ENCODE peak calls at places on chromosomes 2 and 18, in five cellular contexts. D is K562, J is HepG2, Y is GM12878, P is H1. V is an unnamed sample.

GRCh38 chr2:118310016-118310877 is 222.0 kb downstream of the INSIG2 start:
- DNase-seq in D (peak), J (no peak), Y (no peak), P (peak), V (peak)

GRCh38 chr2:60965514-60965815 is 52.1 kb upstream of the PEX13 start:
- DNase-seq in D (no peak), J (no peak), Y (no peak), P (no peak), V (no peak)

GRCh38 chr2:226796840-226797288 is 2.8 kb downstream of the IRS1 start:
- DNase-seq in D (no peak), J (no peak), Y (no peak), P (no peak), V (peak)

GRCh38 chr2:218256612-218257350 is 4.0 kb upstream of the GPBAR1 start:
- DNase-seq in D (no peak), J (no peak), Y (no peak), P (no peak), V (no peak)

GRCh38 chr2:22628183-22628582 is 756.8 kb upstream of the KLHL29 start:
- DNase-seq in D (no peak), J (no peak), Y (no peak), P (no peak), V (no peak)

GRCh38 chr2:97849881-97850540 is 136.6 kb downstream of the ZAP70 start:
- DNase-seq in D (peak), J (no peak), Y (peak), P (no peak), V (no peak)

GRCh38 chr2:227280895-227281294 is 44.2 kb upstream of the MFF start:
- DNase-seq in D (no peak), J (no peak), Y (no peak), P (no peak), V (no peak)

GRCh38 chr2:142843731-142844130 is 33.7 kb upstream of the KYNU start:
- DNase-seq in D (no peak), J (no peak), Y (no peak), P (no peak), V (no peak)

DNA sequence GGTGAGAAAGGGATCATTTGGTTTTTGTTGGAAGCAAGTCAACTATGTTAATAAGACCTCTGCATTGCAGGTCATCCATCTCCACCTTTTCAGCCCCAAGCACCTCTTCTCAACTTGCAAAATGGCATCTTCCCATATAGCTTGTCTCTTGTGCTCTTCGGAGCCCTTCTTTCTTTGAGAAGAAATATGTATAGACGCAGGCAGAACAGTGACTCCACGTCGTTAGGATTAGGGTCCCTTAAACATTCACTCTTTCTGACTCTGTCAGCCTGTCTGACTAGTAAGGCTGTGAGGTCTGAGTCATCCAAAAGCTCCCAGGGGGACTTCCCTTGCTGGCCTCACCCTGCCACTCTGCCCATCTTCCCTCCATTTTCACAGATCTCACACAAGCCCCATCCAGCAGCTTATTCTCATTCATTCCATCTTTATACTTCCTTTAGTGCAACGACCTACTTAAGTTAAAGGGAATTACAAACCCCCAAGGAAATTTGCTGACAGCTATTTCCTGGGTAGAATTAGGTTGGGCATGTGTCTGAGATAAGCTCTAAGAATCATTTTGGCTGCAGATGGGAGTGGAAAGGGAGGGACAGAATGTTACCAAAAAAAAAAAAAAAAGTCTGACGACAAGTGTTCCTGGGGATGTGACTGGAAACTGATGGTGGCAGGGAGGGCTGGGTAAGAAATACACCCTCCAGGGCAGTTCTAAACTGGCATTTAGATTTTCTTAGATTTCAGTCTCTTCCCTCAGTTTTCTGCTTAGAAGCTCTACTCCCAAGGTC is 37.7 kb upstream of the MEX3C start:
- DNase-seq in D (no peak), J (no peak), Y (no peak), P (no peak), V (no peak)
- TF ChIP-seq CREB1 in D (no peak), J (no peak), Y (no peak), P (no peak), V (no peak)

GRCh38 chr2:9228781-9229469 is 22.3 kb downstream of the ASAP2 start:
- DNase-seq in D (no peak), J (no peak), Y (no peak), P (peak), V (no peak)

GRCh38 chr2:9228088-9228751 is 21.6 kb downstream of the ASAP2 start:
- DNase-seq in D (no peak), J (no peak), Y (no peak), P (peak), V (no peak)

GRCh38 chr2:9229470-9229820 is 22.8 kb downstream of the ASAP2 start:
- DNase-seq in D (no peak), J (no peak), Y (no peak), P (no peak), V (no peak)

GRCh38 chr2:9225806-9226205 is 19.2 kb downstream of the ASAP2 start:
- DNase-seq in D (no peak), J (no peak), Y (no peak), P (peak), V (no peak)

GRCh38 chr2:9226458-9227380 is 20.1 kb downstream of the ASAP2 start:
- DNase-seq in D (no peak), J (no peak), Y (no peak), P (peak), V (no peak)
- TF ChIP-seq SP1 in D (no peak), J (no peak), Y (no peak), P (no peak), V (no peak)

DNA sequence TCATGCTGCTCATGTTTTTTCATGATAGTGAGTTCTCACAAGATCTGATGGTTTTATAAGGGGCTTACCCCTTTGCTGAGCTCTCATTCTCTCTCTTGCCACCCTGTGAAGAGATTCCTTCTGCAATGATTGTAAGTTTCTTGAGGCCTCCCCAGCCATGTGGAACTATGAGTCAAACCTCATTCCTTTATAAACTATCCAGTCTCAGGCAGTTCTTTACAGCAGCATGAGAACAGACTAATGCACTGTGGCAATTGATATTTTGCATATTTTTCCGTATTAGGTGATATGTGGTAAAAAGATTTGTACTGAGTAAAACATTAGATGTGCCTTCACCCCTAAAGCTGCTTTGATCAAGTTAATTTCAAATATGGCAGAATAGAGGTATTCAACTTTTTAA is 48.8 kb downstream of the RAB27B start:
- DNase-seq in D (no peak), J (no peak), Y (no peak), P (no peak), V (no peak)
- TF ChIP-seq CREB1 in D (no peak), J (no peak), Y (no peak), P (no peak), V (no peak)

DNA sequence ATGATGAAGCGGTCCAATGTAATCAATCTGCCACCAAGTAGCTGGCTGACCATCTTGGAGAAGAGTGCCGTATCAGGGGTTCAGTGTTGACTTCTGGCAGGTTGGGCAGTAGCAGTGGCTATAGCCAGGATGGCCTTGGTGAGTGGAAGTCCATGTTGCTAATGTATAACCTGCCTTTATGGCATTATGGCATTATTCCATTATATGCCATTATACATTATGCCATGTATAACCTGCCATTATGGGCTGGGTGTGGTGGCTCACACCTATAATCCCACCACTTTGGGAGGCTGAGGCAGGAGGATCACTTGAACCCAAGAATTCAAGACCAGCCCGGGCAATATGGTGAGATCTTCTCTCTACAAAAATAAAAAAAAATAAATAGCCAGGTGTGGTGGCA is 24.6 kb upstream of the EMILIN2 start:
- DNase-seq in D (no peak), J (no peak), Y (no peak), P (no peak), V (no peak)
- TF ChIP-seq SP1 in D (no peak), J (no peak), Y (no peak), P (no peak), V (no peak)

GRCh38 chr2:6944546-6944945 is 27.3 kb downstream of the RNF144A start:
- DNase-seq in D (no peak), J (no peak), Y (no peak), P (no peak), V (no peak)

GRCh38 chr2:6943523-6943922 is 26.3 kb downstream of the RNF144A start:
- DNase-seq in D (no peak), J (no peak), Y (no peak), P (no peak), V (no peak)

GRCh38 chr2:6942848-6943247 is 25.6 kb downstream of the RNF144A start:
- DNase-seq in D (no peak), J (no peak), Y (no peak), P (no peak), V (no peak)

GRCh38 chr2:6945087-6945813 is 28.0 kb downstream of the RNF144A start:
- DNase-seq in D (no peak), J (no peak), Y (peak), P (no peak), V (no peak)

GRCh38 chr2:6943971-6944370 is 26.8 kb downstream of the RNF144A start:
- DNase-seq in D (no peak), J (no peak), Y (no peak), P (no peak), V (no peak)
- TF ChIP-seq CREB1 in D (no peak), J (no peak), Y (no peak), P (no peak), V (no peak)

GRCh38 chr2:206004004-206004693 is 81.8 kb downstream of the INO80D start:
- DNase-seq in D (peak), J (peak), Y (no peak), P (peak), V (peak)
- TF ChIP-seq SP1 in D (no peak), J (no peak), Y (no peak), P (no peak), V (no peak)

DNA sequence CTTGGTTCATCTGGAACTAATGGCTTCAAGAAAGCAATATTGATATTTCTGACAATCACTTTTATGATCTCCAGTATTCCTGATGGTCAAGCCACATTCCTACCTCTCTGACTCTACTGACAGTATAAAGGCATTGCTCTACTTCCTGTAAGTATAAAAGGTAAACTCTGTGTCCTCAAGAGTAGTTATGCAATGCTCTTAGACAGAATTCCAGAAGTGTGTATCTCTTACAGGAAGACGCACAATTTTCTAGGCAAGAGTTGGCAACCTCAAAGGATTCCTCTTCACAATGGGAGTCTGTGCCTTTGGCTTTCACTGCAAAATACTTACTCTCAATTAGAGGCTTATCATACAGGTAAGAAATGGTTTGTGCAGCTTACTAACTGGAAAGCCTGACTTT is 100.1 kb downstream of the THADA start:
- DNase-seq in D (no peak), J (no peak), Y (no peak), P (no peak), V (no peak)
- TF ChIP-seq CREB1 in D (no peak), J (no peak), Y (no peak), P (no peak), V (no peak)